ENCODE peak calls at places on chromosomes 5 and 9, in eight cellular contexts. One of them, this sample, is unnamed.

GRCh38 chr9:13688223-13688989 is 408.9 kb upstream of the MPDZ start:
- DNase-seq in IMR-90: no peak
- DNase-seq in H9: no peak
- DNase-seq in CD8-positive, alpha-beta T cell: no peak
- DNase-seq in A549: no peak
- DNase-seq in mammary epithelial cell: peak; percentile 62
- DNase-seq in SK-N-SH: no peak
- DNase-seq in heart left ventricle: no peak
- DNase-seq in this sample: no peak

GRCh38 chr5:63963080-63963735 is 963 bp upstream of the HTR1A start:
- DNase-seq in IMR-90: peak; percentile 52
- DNase-seq in H9: peak; percentile 73
- DNase-seq in CD8-positive, alpha-beta T cell: no peak
- DNase-seq in A549: peak; percentile 28
- DNase-seq in mammary epithelial cell: peak; percentile 53
- DNase-seq in SK-N-SH: peak; percentile 46
- DNase-seq in heart left ventricle: no peak
- DNase-seq in this sample: peak; percentile 39

GRCh38 chr5:149583394-149583793 is 2.1 kb downstream of the ARHGEF37 start:
- DNase-seq in IMR-90: no peak
- DNase-seq in H9: no peak
- DNase-seq in CD8-positive, alpha-beta T cell: no peak
- DNase-seq in A549: no peak
- DNase-seq in mammary epithelial cell: no peak
- DNase-seq in SK-N-SH: no peak
- DNase-seq in heart left ventricle: no peak
- DNase-seq in this sample: no peak

GRCh38 chr9:137639303-137640051 is 20.7 kb downstream of the EHMT1 start:
- DNase-seq in IMR-90: no peak
- DNase-seq in H9: no peak
- DNase-seq in CD8-positive, alpha-beta T cell: no peak
- DNase-seq in A549: no peak
- DNase-seq in mammary epithelial cell: no peak
- DNase-seq in SK-N-SH: no peak
- DNase-seq in heart left ventricle: no peak
- DNase-seq in this sample: no peak

GRCh38 chr5:149636861-149637246 is 55.6 kb downstream of the ARHGEF37 start:
- DNase-seq in IMR-90: peak; percentile 62
- DNase-seq in H9: peak; percentile 71
- DNase-seq in CD8-positive, alpha-beta T cell: peak; percentile 75
- DNase-seq in A549: peak; percentile 72
- DNase-seq in mammary epithelial cell: peak; percentile 56
- DNase-seq in SK-N-SH: peak; percentile 81
- DNase-seq in heart left ventricle: no peak
- DNase-seq in this sample: peak; percentile 71

GRCh38 chr9:93636172-93636661 is 59.8 kb downstream of the PHF2 start:
- DNase-seq in IMR-90: no peak
- DNase-seq in H9: no peak
- DNase-seq in CD8-positive, alpha-beta T cell: no peak
- DNase-seq in A549: no peak
- DNase-seq in mammary epithelial cell: no peak
- DNase-seq in SK-N-SH: no peak
- DNase-seq in heart left ventricle: no peak
- DNase-seq in this sample: no peak

GRCh38 chr9:136309101-136309801 is 5.4 kb upstream of the CCDC187 start:
- DNase-seq in IMR-90: no peak
- DNase-seq in H9: no peak
- DNase-seq in CD8-positive, alpha-beta T cell: no peak
- DNase-seq in A549: no peak
- DNase-seq in mammary epithelial cell: no peak
- DNase-seq in SK-N-SH: peak; percentile 61
- DNase-seq in heart left ventricle: no peak
- DNase-seq in this sample: no peak

GRCh38 chr5:126937796-126938195 is 92.6 kb downstream of the MARCHF3 start:
- DNase-seq in IMR-90: peak; percentile 44
- DNase-seq in H9: no peak
- DNase-seq in CD8-positive, alpha-beta T cell: no peak
- DNase-seq in A549: no peak
- DNase-seq in mammary epithelial cell: no peak
- DNase-seq in SK-N-SH: no peak
- DNase-seq in heart left ventricle: no peak
- DNase-seq in this sample: no peak

GRCh38 chr5:83387041-83387440 is 84.5 kb upstream of the VCAN start:
- DNase-seq in IMR-90: peak; percentile 11
- DNase-seq in H9: no peak
- DNase-seq in CD8-positive, alpha-beta T cell: no peak
- DNase-seq in A549: no peak
- DNase-seq in mammary epithelial cell: no peak
- DNase-seq in SK-N-SH: no peak
- DNase-seq in heart left ventricle: no peak
- DNase-seq in this sample: no peak

GRCh38 chr5:3361811-3362605 is 233.6 kb upstream of the IRX1 start:
- DNase-seq in IMR-90: no peak
- DNase-seq in H9: no peak
- DNase-seq in CD8-positive, alpha-beta T cell: no peak
- DNase-seq in A549: no peak
- DNase-seq in mammary epithelial cell: no peak
- DNase-seq in SK-N-SH: no peak
- DNase-seq in heart left ventricle: no peak
- DNase-seq in this sample: no peak

GRCh38 chr5:56607551-56607950 is 207.8 kb upstream of the MAP3K1 start:
- DNase-seq in IMR-90: peak; percentile 50
- DNase-seq in H9: no peak
- DNase-seq in CD8-positive, alpha-beta T cell: no peak
- DNase-seq in A549: no peak
- DNase-seq in mammary epithelial cell: peak; percentile 33
- DNase-seq in SK-N-SH: no peak
- DNase-seq in heart left ventricle: no peak
- DNase-seq in this sample: no peak

GRCh38 chr9:97237951-97238851 is 69.3 kb upstream of the CCDC180 start:
- DNase-seq in IMR-90: peak; percentile 67
- DNase-seq in H9: peak; percentile 84
- DNase-seq in CD8-positive, alpha-beta T cell: peak; percentile 73
- DNase-seq in A549: peak; percentile 65
- DNase-seq in mammary epithelial cell: peak; percentile 75
- DNase-seq in SK-N-SH: peak; percentile 91
- DNase-seq in heart left ventricle: peak; percentile 84
- DNase-seq in this sample: peak; percentile 78

GRCh38 chr5:95842955-95843544 is 20.5 kb upstream of the GLRX start:
- DNase-seq in IMR-90: peak; percentile 75
- DNase-seq in H9: peak; percentile 57
- DNase-seq in CD8-positive, alpha-beta T cell: peak; percentile 46
- DNase-seq in A549: no peak
- DNase-seq in mammary epithelial cell: no peak
- DNase-seq in SK-N-SH: no peak
- DNase-seq in heart left ventricle: peak; percentile 79
- DNase-seq in this sample: peak; percentile 90

GRCh38 chr5:63233906-63234305 is 655.3 kb downstream of the LRRC70 start:
- DNase-seq in IMR-90: no peak
- DNase-seq in H9: no peak
- DNase-seq in CD8-positive, alpha-beta T cell: no peak
- DNase-seq in A549: no peak
- DNase-seq in mammary epithelial cell: no peak
- DNase-seq in SK-N-SH: no peak
- DNase-seq in heart left ventricle: no peak
- DNase-seq in this sample: no peak

GRCh38 chr5:67268233-67269011 is 71.8 kb upstream of the CD180 start:
- DNase-seq in IMR-90: peak; percentile 95
- DNase-seq in H9: no peak
- DNase-seq in CD8-positive, alpha-beta T cell: no peak
- DNase-seq in A549: peak; percentile 7
- DNase-seq in mammary epithelial cell: peak; percentile 85
- DNase-seq in SK-N-SH: peak; percentile 72
- DNase-seq in heart left ventricle: peak; percentile 77
- DNase-seq in this sample: peak; percentile 71

GRCh38 chr9:125190371-125190801 is 783 bp upstream of the PPP6C start:
- DNase-seq in IMR-90: no peak
- DNase-seq in H9: no peak
- DNase-seq in CD8-positive, alpha-beta T cell: no peak
- DNase-seq in A549: no peak
- DNase-seq in mammary epithelial cell: no peak
- DNase-seq in SK-N-SH: peak; percentile 32
- DNase-seq in heart left ventricle: no peak
- DNase-seq in this sample: no peak

GRCh38 chr5:168931638-168932345 is 352.6 kb upstream of the PANK3 start:
- DNase-seq in IMR-90: no peak
- DNase-seq in H9: no peak
- DNase-seq in CD8-positive, alpha-beta T cell: no peak
- DNase-seq in A549: no peak
- DNase-seq in mammary epithelial cell: peak; percentile 65
- DNase-seq in SK-N-SH: no peak
- DNase-seq in heart left ventricle: no peak
- DNase-seq in this sample: no peak

GRCh38 chr9:2173861-2174260 is 158.7 kb downstream of the SMARCA2 start:
- DNase-seq in IMR-90: no peak
- DNase-seq in H9: no peak
- DNase-seq in CD8-positive, alpha-beta T cell: no peak
- DNase-seq in A549: no peak
- DNase-seq in mammary epithelial cell: no peak
- DNase-seq in SK-N-SH: no peak
- DNase-seq in heart left ventricle: no peak
- DNase-seq in this sample: no peak

GRCh38 chr9:114400219-114400618 is 12.4 kb upstream of the AKNA start:
- DNase-seq in IMR-90: no peak
- DNase-seq in H9: no peak
- DNase-seq in CD8-positive, alpha-beta T cell: no peak
- DNase-seq in A549: no peak
- DNase-seq in mammary epithelial cell: peak; percentile 69
- DNase-seq in SK-N-SH: no peak
- DNase-seq in heart left ventricle: no peak
- DNase-seq in this sample: no peak

GRCh38 chr5:156170351-156170961 is 156.5 kb upstream of the SGCD start:
- DNase-seq in IMR-90: no peak
- DNase-seq in H9: no peak
- DNase-seq in CD8-positive, alpha-beta T cell: no peak
- DNase-seq in A549: no peak
- DNase-seq in mammary epithelial cell: no peak
- DNase-seq in SK-N-SH: no peak
- DNase-seq in heart left ventricle: no peak
- DNase-seq in this sample: no peak

GRCh38 chr9:92762781-92763708 is 1.6 kb downstream of the BICD2 start:
- DNase-seq in IMR-90: no peak
- DNase-seq in H9: peak; percentile 26
- DNase-seq in CD8-positive, alpha-beta T cell: no peak
- DNase-seq in A549: no peak
- DNase-seq in mammary epithelial cell: no peak
- DNase-seq in SK-N-SH: no peak
- DNase-seq in heart left ventricle: no peak
- DNase-seq in this sample: no peak

GRCh38 chr5:72245517-72246238 is 74.4 kb downstream of the MRPS27 start:
- DNase-seq in IMR-90: no peak
- DNase-seq in H9: no peak
- DNase-seq in CD8-positive, alpha-beta T cell: no peak
- DNase-seq in A549: no peak
- DNase-seq in mammary epithelial cell: no peak
- DNase-seq in SK-N-SH: no peak
- DNase-seq in heart left ventricle: no peak
- DNase-seq in this sample: no peak
- H3K4me1 ChIP-seq in IMR-90: peaks cover 14% of the 10 kb centered on the region
- H3K4me1 ChIP-seq in H9: peaks cover 11% of the 10 kb centered on the region
- H3K4me1 ChIP-seq in CD8-positive, alpha-beta T cell: no peaks in the 10 kb centered on the region
- H3K4me1 ChIP-seq in A549: peaks cover 59% of the 10 kb centered on the region
- H3K4me1 ChIP-seq in mammary epithelial cell: peaks cover 11% of the 10 kb centered on the region
- H3K4me1 ChIP-seq in SK-N-SH: peaks cover 16% of the 10 kb centered on the region
- H3K4me1 ChIP-seq in heart left ventricle: peaks cover 12% of the 10 kb centered on the region
- H3K4me1 ChIP-seq in this sample: peaks cover 3% of the 10 kb centered on the region

DNA sequence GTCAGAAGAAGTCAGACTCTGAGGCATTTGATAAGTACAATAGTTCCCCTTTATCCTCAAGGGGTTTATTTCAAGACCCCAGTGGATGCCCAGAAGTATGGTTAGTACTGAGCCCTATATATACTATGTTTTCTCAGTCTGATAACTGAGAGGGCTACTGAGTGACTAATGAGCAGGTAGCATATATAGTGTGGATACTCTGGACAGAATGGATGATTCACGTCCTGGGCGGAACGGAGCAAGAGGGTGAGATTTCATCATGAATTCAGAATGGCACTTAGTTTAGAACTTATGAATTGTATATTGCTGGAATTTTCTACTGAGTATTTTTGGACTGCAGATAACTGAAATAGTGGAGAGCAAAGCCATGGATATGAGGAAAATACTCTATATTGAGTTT is 457.6 kb downstream of the PLK2 start:
- DNase-seq in IMR-90: peak; percentile 39
- DNase-seq in H9: no peak
- DNase-seq in CD8-positive, alpha-beta T cell: no peak
- DNase-seq in A549: no peak
- DNase-seq in mammary epithelial cell: peak; percentile 82
- DNase-seq in SK-N-SH: no peak
- DNase-seq in heart left ventricle: no peak
- DNase-seq in this sample: no peak
- H3K27ac ChIP-seq in IMR-90: no peak overlapping the region
- H3K27ac ChIP-seq in H9: no peak overlapping the region
- H3K27ac ChIP-seq in CD8-positive, alpha-beta T cell: no peak overlapping the region
- H3K27ac ChIP-seq in A549: peak overlapping the region; percentile 55
- H3K27ac ChIP-seq in mammary epithelial cell: peak overlapping the region; percentile 74
- H3K27ac ChIP-seq in SK-N-SH: no peak overlapping the region
- H3K27ac ChIP-seq in heart left ventricle: no peak overlapping the region
- H3K27ac ChIP-seq in this sample: no peak overlapping the region

GRCh38 chr9:95499847-95500246 is 16.9 kb downstream of the PTCH1 start:
- DNase-seq in IMR-90: peak; percentile 57
- DNase-seq in H9: no peak
- DNase-seq in CD8-positive, alpha-beta T cell: no peak
- DNase-seq in A549: no peak
- DNase-seq in mammary epithelial cell: peak; percentile 52
- DNase-seq in SK-N-SH: peak; percentile 59
- DNase-seq in heart left ventricle: no peak
- DNase-seq in this sample: no peak
- H3K4me1 ChIP-seq in IMR-90: peaks cover 28% of the 10 kb centered on the region
- H3K4me1 ChIP-seq in H9: peaks cover 17% of the 10 kb centered on the region
- H3K4me1 ChIP-seq in CD8-positive, alpha-beta T cell: peaks cover 69% of the 10 kb centered on the region
- H3K4me1 ChIP-seq in A549: peaks cover 19% of the 10 kb centered on the region
- H3K4me1 ChIP-seq in mammary epithelial cell: peaks cover 16% of the 10 kb centered on the region
- H3K4me1 ChIP-seq in SK-N-SH: peaks cover 52% of the 10 kb centered on the region
- H3K4me1 ChIP-seq in heart left ventricle: peaks cover 15% of the 10 kb centered on the region
- H3K4me1 ChIP-seq in this sample: peaks cover 22% of the 10 kb centered on the region

GRCh38 chr9:68431307-68431706 is 74.9 kb downstream of the PGM5 start:
- DNase-seq in IMR-90: no peak
- DNase-seq in H9: no peak
- DNase-seq in CD8-positive, alpha-beta T cell: no peak
- DNase-seq in A549: no peak
- DNase-seq in mammary epithelial cell: no peak
- DNase-seq in SK-N-SH: no peak
- DNase-seq in heart left ventricle: no peak
- DNase-seq in this sample: no peak

GRCh38 chr9:68427216-68427994 is 71.0 kb downstream of the PGM5 start:
- DNase-seq in IMR-90: no peak
- DNase-seq in H9: no peak
- DNase-seq in CD8-positive, alpha-beta T cell: no peak
- DNase-seq in A549: no peak
- DNase-seq in mammary epithelial cell: no peak
- DNase-seq in SK-N-SH: no peak
- DNase-seq in heart left ventricle: no peak
- DNase-seq in this sample: no peak

DNA sequence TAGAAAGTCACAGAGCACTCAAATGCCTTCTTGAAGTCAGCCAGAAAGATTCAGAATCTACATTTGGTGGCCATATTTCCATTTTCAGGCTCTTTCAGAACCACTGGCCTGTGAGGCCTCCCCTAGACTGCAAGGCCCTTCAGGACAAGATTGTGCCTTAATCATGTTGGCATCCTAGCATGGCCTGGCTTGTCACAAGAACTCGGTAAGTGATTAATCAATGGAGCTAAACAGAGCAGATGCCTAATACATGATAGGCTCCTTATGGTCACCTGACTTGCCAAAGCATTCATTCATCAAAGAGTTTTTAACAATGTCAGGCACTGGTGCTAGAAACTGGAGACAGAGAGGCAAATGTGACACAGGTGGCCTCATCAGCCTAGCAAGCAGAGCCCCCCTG is 70.3 kb downstream of the PGM5 start:
- DNase-seq in IMR-90: no peak
- DNase-seq in H9: no peak
- DNase-seq in CD8-positive, alpha-beta T cell: no peak
- DNase-seq in A549: no peak
- DNase-seq in mammary epithelial cell: no peak
- DNase-seq in SK-N-SH: no peak
- DNase-seq in heart left ventricle: no peak
- DNase-seq in this sample: no peak
- H3K27ac ChIP-seq in IMR-90: no peak overlapping the region
- H3K27ac ChIP-seq in H9: no peak overlapping the region
- H3K27ac ChIP-seq in CD8-positive, alpha-beta T cell: no peak overlapping the region
- H3K27ac ChIP-seq in A549: no peak overlapping the region
- H3K27ac ChIP-seq in mammary epithelial cell: no peak overlapping the region
- H3K27ac ChIP-seq in SK-N-SH: no peak overlapping the region
- H3K27ac ChIP-seq in heart left ventricle: no peak overlapping the region
- H3K27ac ChIP-seq in this sample: no peak overlapping the region